ENCODE peak calls at places on chromosomes 16 and 17, in five cellular contexts. One of them, this sample, is unnamed.

GRCh38 chr16:55501549-55502322 is 7.1 kb upstream of the LPCAT2 start:
- DNase-seq in activated CD4-positive, CD25-positive, alpha-beta regulatory T cell: no peak
- DNase-seq in stimulated activated CD4-positive, alpha-beta T cell treated with anti-CD3 and anti-CD28 coated beads, Interleukin-15, amount 100 ng/mL, for 24 hours: no peak
- DNase-seq in caudate nucleus: no peak
- DNase-seq in activated CD4-positive, alpha-beta T cell treated with anti-CD3 and anti-CD28 coated beads for 4 hours: no peak
- DNase-seq in this sample: no peak

GRCh38 chr16:69187387-69187890 is 475 bp downstream of the SNTB2 start:
- DNase-seq in activated CD4-positive, CD25-positive, alpha-beta regulatory T cell: peak; percentile 14
- DNase-seq in stimulated activated CD4-positive, alpha-beta T cell treated with anti-CD3 and anti-CD28 coated beads, Interleukin-15, amount 100 ng/mL, for 24 hours: peak; percentile 60
- DNase-seq in caudate nucleus: peak; percentile 30
- DNase-seq in activated CD4-positive, alpha-beta T cell treated with anti-CD3 and anti-CD28 coated beads for 4 hours: peak; percentile 24
- DNase-seq in this sample: no peak

GRCh38 chr16:57304169-57305061 is 19.9 kb upstream of the PLLP start:
- DNase-seq in activated CD4-positive, CD25-positive, alpha-beta regulatory T cell: no peak
- DNase-seq in stimulated activated CD4-positive, alpha-beta T cell treated with anti-CD3 and anti-CD28 coated beads, Interleukin-15, amount 100 ng/mL, for 24 hours: no peak
- DNase-seq in caudate nucleus: no peak
- DNase-seq in activated CD4-positive, alpha-beta T cell treated with anti-CD3 and anti-CD28 coated beads for 4 hours: no peak
- DNase-seq in this sample: no peak

GRCh38 chr16:12011565-12011964 is 35.0 kb downstream of the SNX29 start:
- DNase-seq in activated CD4-positive, CD25-positive, alpha-beta regulatory T cell: no peak
- DNase-seq in stimulated activated CD4-positive, alpha-beta T cell treated with anti-CD3 and anti-CD28 coated beads, Interleukin-15, amount 100 ng/mL, for 24 hours: no peak
- DNase-seq in caudate nucleus: no peak
- DNase-seq in activated CD4-positive, alpha-beta T cell treated with anti-CD3 and anti-CD28 coated beads for 4 hours: no peak
- DNase-seq in this sample: no peak

GRCh38 chr16:86242244-86243122 is 267.8 kb upstream of the FOXF1 start:
- DNase-seq in activated CD4-positive, CD25-positive, alpha-beta regulatory T cell: no peak
- DNase-seq in stimulated activated CD4-positive, alpha-beta T cell treated with anti-CD3 and anti-CD28 coated beads, Interleukin-15, amount 100 ng/mL, for 24 hours: no peak
- DNase-seq in caudate nucleus: no peak
- DNase-seq in activated CD4-positive, alpha-beta T cell treated with anti-CD3 and anti-CD28 coated beads for 4 hours: no peak
- DNase-seq in this sample: no peak

GRCh38 chr17:75664099-75664549 is 2.8 kb downstream of the RECQL5 start:
- DNase-seq in activated CD4-positive, CD25-positive, alpha-beta regulatory T cell: no peak
- DNase-seq in stimulated activated CD4-positive, alpha-beta T cell treated with anti-CD3 and anti-CD28 coated beads, Interleukin-15, amount 100 ng/mL, for 24 hours: no peak
- DNase-seq in caudate nucleus: no peak
- DNase-seq in activated CD4-positive, alpha-beta T cell treated with anti-CD3 and anti-CD28 coated beads for 4 hours: no peak
- DNase-seq in this sample: no peak

GRCh38 chr16:46896314-46896968 is 12.3 kb downstream of the GPT2 start:
- DNase-seq in activated CD4-positive, CD25-positive, alpha-beta regulatory T cell: no peak
- DNase-seq in stimulated activated CD4-positive, alpha-beta T cell treated with anti-CD3 and anti-CD28 coated beads, Interleukin-15, amount 100 ng/mL, for 24 hours: no peak
- DNase-seq in caudate nucleus: no peak
- DNase-seq in activated CD4-positive, alpha-beta T cell treated with anti-CD3 and anti-CD28 coated beads for 4 hours: no peak
- DNase-seq in this sample: no peak

GRCh38 chr16:87582221-87582965 is 19.9 kb upstream of the JPH3 start:
- DNase-seq in activated CD4-positive, CD25-positive, alpha-beta regulatory T cell: no peak
- DNase-seq in stimulated activated CD4-positive, alpha-beta T cell treated with anti-CD3 and anti-CD28 coated beads, Interleukin-15, amount 100 ng/mL, for 24 hours: no peak
- DNase-seq in caudate nucleus: no peak
- DNase-seq in activated CD4-positive, alpha-beta T cell treated with anti-CD3 and anti-CD28 coated beads for 4 hours: no peak
- DNase-seq in this sample: no peak

GRCh38 chr16:72474511-72475123 is 302.7 kb upstream of the PMFBP1 start:
- DNase-seq in activated CD4-positive, CD25-positive, alpha-beta regulatory T cell: no peak
- DNase-seq in stimulated activated CD4-positive, alpha-beta T cell treated with anti-CD3 and anti-CD28 coated beads, Interleukin-15, amount 100 ng/mL, for 24 hours: no peak
- DNase-seq in caudate nucleus: no peak
- DNase-seq in activated CD4-positive, alpha-beta T cell treated with anti-CD3 and anti-CD28 coated beads for 4 hours: no peak
- DNase-seq in this sample: no peak

GRCh38 chr17:74478369-74479100 is 12.1 kb downstream of the CD300A start:
- DNase-seq in activated CD4-positive, CD25-positive, alpha-beta regulatory T cell: no peak
- DNase-seq in stimulated activated CD4-positive, alpha-beta T cell treated with anti-CD3 and anti-CD28 coated beads, Interleukin-15, amount 100 ng/mL, for 24 hours: peak; percentile 66
- DNase-seq in caudate nucleus: no peak
- DNase-seq in activated CD4-positive, alpha-beta T cell treated with anti-CD3 and anti-CD28 coated beads for 4 hours: no peak
- DNase-seq in this sample: no peak

This sample was measured in cerebellar nuclear complex.